ENCODE peak calls at places on chromosomes 7 and 10, in six cellular contexts. F, V, T, R, Q and A are unnamed samples.
A peak's percentile ranks its signal among the peaks of the same experiment; 100 is the strongest.

GRCh38 chr10:42990721-42991441 is 86.0 kb upstream of the RET start:
- DNase-seq in F (no peak), V (no peak), T (no peak), R (no peak), Q (no peak), A (no peak)

GRCh38 chr7:36881206-36881605 is 156.9 kb upstream of the AOAH start:
- DNase-seq in F (no peak), V (no peak), T (no peak), R (no peak), Q (no peak), A (no peak)

GRCh38 chr10:116694927-116695268 is 47.5 kb downstream of the HSPA12A start:
- DNase-seq in F (no peak), V (no peak), T (no peak), R (no peak), Q (no peak), A (no peak)

GRCh38 chr7:17144313-17144712 is 154.1 kb upstream of the AHR start:
- DNase-seq in F (peak; percentile 7), V (no peak), T (no peak), R (peak; percentile 70), Q (no peak), A (no peak)

GRCh38 chr7:104096683-104097082 is 107.2 kb upstream of the RELN start:
- DNase-seq in F (no peak), V (peak; percentile 42), T (peak; percentile 51), R (no peak), Q (no peak), A (no peak)

GRCh38 chr7:79968894-79969293 is 165.7 kb upstream of the GNAI1 start:
- DNase-seq in F (no peak), V (no peak), T (peak; percentile 99), R (no peak), Q (no peak), A (no peak)

GRCh38 chr7:151694828-151695580 is 175.3 kb upstream of the RHEB start:
- DNase-seq in F (no peak), V (no peak), T (no peak), R (peak; percentile 45), Q (no peak), A (peak; percentile 78)

GRCh38 chr7:38506756-38507155 is 124.4 kb downstream of the AMPH start:
- DNase-seq in F (no peak), V (no peak), T (no peak), R (peak; percentile 73), Q (peak; percentile 24), A (no peak)

GRCh38 chr10:113320213-113320612 is 232.6 kb upstream of the HABP2 start:
- DNase-seq in F (no peak), V (no peak), T (no peak), R (no peak), Q (no peak), A (no peak)

GRCh38 chr7:158311791-158312190 is 275.8 kb downstream of the PTPRN2 start:
- DNase-seq in F (no peak), V (no peak), T (no peak), R (no peak), Q (no peak), A (no peak)

GRCh38 chr10:106571216-106571954 is 593.1 kb downstream of the SORCS1 start:
- DNase-seq in F (no peak), V (peak; percentile 42), T (peak; percentile 43), R (peak; percentile 21), Q (no peak), A (peak; percentile 9)

GRCh38 chr10:128062837-128063563 is 63.2 kb downstream of the MKI67 start:
- DNase-seq in F (no peak), V (no peak), T (no peak), R (no peak), Q (no peak), A (no peak)

GRCh38 chr7:37284805-37285211 is 163.9 kb downstream of the ELMO1 start:
- DNase-seq in F (no peak), V (peak; percentile 69), T (peak; percentile 74), R (peak; percentile 2), Q (no peak), A (peak; percentile 69)

GRCh38 chr7:35241431-35241830 is 12.5 kb downstream of the TBX20 start:
- DNase-seq in F (no peak), V (no peak), T (no peak), R (no peak), Q (no peak), A (no peak)

GRCh38 chr10:93849605-93850004 is 44.2 kb upstream of the SLC35G1 start:
- DNase-seq in F (no peak), V (no peak), T (no peak), R (no peak), Q (no peak), A (no peak)

GRCh38 chr7:134562136-134562535 is 13.2 kb downstream of the AKR1B15 start:
- DNase-seq in F (no peak), V (no peak), T (no peak), R (peak; percentile 49), Q (peak; percentile 45), A (peak; percentile 38)

GRCh38 chr10:30384791-30385201 is 35.7 kb upstream of the MTPAP start:
- DNase-seq in F (no peak), V (peak; percentile 50), T (peak; percentile 73), R (no peak), Q (no peak), A (peak; percentile 25)

GRCh38 chr10:126375926-126376554 is 12.2 kb downstream of the ADAM12 start:
- DNase-seq in F (no peak), V (no peak), T (peak; percentile 9), R (no peak), Q (no peak), A (no peak)

GRCh38 chr10:17041626-17042520 is 87.7 kb downstream of the CUBN start:
- DNase-seq in F (no peak), V (no peak), T (no peak), R (no peak), Q (no peak), A (no peak)

GRCh38 chr10:100697070-100697469 is 48.3 kb upstream of the PAX2 start:
- DNase-seq in F (no peak), V (no peak), T (no peak), R (peak; percentile 17), Q (peak; percentile 2), A (peak; percentile 13)

GRCh38 chr7:155800741-155801267 is 11.5 kb downstream of the SHH start:
- DNase-seq in F (no peak), V (no peak), T (no peak), R (no peak), Q (no peak), A (no peak)

GRCh38 chr10:21689881-21690280 is 155.8 kb downstream of the MLLT10 start:
- DNase-seq in F (no peak), V (no peak), T (no peak), R (no peak), Q (no peak), A (no peak)

GRCh38 chr10:15856328-15857000 is 3.8 kb downstream of the MINDY3 start:
- DNase-seq in F (no peak), V (no peak), T (no peak), R (peak; percentile 30), Q (no peak), A (no peak)

GRCh38 chr10:120420421-120420820 is 36.6 kb upstream of the PLPP4 start:
- DNase-seq in F (no peak), V (no peak), T (no peak), R (no peak), Q (no peak), A (peak; percentile 14)

GRCh38 chr10:68192113-68192512 is 39.8 kb downstream of the ATOH7 start:
- DNase-seq in F (no peak), V (no peak), T (no peak), R (no peak), Q (no peak), A (no peak)

GRCh38 chr7:91264924-91265681 is 870 bp downstream of the FZD1 start:
- DNase-seq in F (no peak), V (peak; percentile 69), T (peak; percentile 76), R (peak; percentile 20), Q (no peak), A (peak; percentile 53)

GRCh38 chr10:71882813-71883746 is 32.0 kb upstream of the PSAP start:
- DNase-seq in F (no peak), V (no peak), T (no peak), R (no peak), Q (no peak), A (no peak)

GRCh38 chr10:78807504-78808202 is 261.1 kb upstream of the ZMIZ1 start:
- DNase-seq in F (no peak), V (no peak), T (peak; percentile 67), R (no peak), Q (no peak), A (no peak)

GRCh38 chr7:151103973-151104372 is 17.7 kb downstream of the AGAP3 start:
- DNase-seq in F (no peak), V (no peak), T (no peak), R (no peak), Q (no peak), A (no peak)

GRCh38 chr7:76292206-76292573 is 10.3 kb upstream of the HSPB1 start:
- DNase-seq in F (no peak), V (no peak), T (no peak), R (no peak), Q (no peak), A (no peak)

GRCh38 chr7:158444501-158445420 is 142.9 kb downstream of the PTPRN2 start:
- DNase-seq in F (no peak), V (no peak), T (no peak), R (no peak), Q (no peak), A (no peak)

GRCh38 chr10:93074137-93074596 is 474 bp downstream of the CYP26A1 start:
- DNase-seq in F (no peak), V (no peak), T (peak; percentile 37), R (no peak), Q (no peak), A (no peak)

GRCh38 chr10:17100586-17100985 is 29.0 kb downstream of the CUBN start:
- DNase-seq in F (no peak), V (no peak), T (no peak), R (no peak), Q (no peak), A (peak; percentile 10)